ENCODE peak calls at places on chromosome 12, in five cellular contexts. One of them, this sample, is unnamed.

GRCh38 chr12:83017001-83017400 is 330.3 kb downstream of the TMTC2 start:
- DNase-seq in NCI-H748 treated with DMSO at 0.1 percent for 48 hours: no peak
- DNase-seq in right atrium auricular region: no peak
- DNase-seq in stimulated activated CD8-positive, alpha-beta memory T cell treated with anti-CD3 and anti-CD28 coated beads, Interleukin-4, amount 100 ng/mL, for 1 hour: no peak
- DNase-seq in endothelial cell: no peak
- DNase-seq in this sample: no peak

GRCh38 chr12:6824962-6825381 is 3.2 kb upstream of the P3H3 start:
- DNase-seq in right atrium auricular region: no peak
- DNase-seq in stimulated activated CD8-positive, alpha-beta memory T cell treated with anti-CD3 and anti-CD28 coated beads, Interleukin-4, amount 100 ng/mL, for 1 hour: no peak
- DNase-seq in NCI-H748 treated with DMSO at 0.1 percent for 48 hours: no peak
- DNase-seq in endothelial cell: no peak
- DNase-seq in this sample: no peak

GRCh38 chr12:16062611-16063010 is 151.5 kb downstream of the DERA start:
- DNase-seq in NCI-H748 treated with DMSO at 0.1 percent for 48 hours: no peak
- DNase-seq in endothelial cell: no peak
- DNase-seq in stimulated activated CD8-positive, alpha-beta memory T cell treated with anti-CD3 and anti-CD28 coated beads, Interleukin-4, amount 100 ng/mL, for 1 hour: no peak
- DNase-seq in right atrium auricular region: no peak
- DNase-seq in this sample: no peak

GRCh38 chr12:28574746-28575592 is 384.7 kb downstream of the CCDC91 start:
- DNase-seq in right atrium auricular region: no peak
- DNase-seq in stimulated activated CD8-positive, alpha-beta memory T cell treated with anti-CD3 and anti-CD28 coated beads, Interleukin-4, amount 100 ng/mL, for 1 hour: no peak
- DNase-seq in NCI-H748 treated with DMSO at 0.1 percent for 48 hours: no peak
- DNase-seq in endothelial cell: no peak
- DNase-seq in this sample: peak; percentile 7

GRCh38 chr12:34398366-34398705 is 376.0 kb downstream of the ALG10 start:
- DNase-seq in right atrium auricular region: peak; percentile 46
- DNase-seq in NCI-H748 treated with DMSO at 0.1 percent for 48 hours: no peak
- DNase-seq in endothelial cell: peak; percentile 1
- DNase-seq in stimulated activated CD8-positive, alpha-beta memory T cell treated with anti-CD3 and anti-CD28 coated beads, Interleukin-4, amount 100 ng/mL, for 1 hour: no peak
- DNase-seq in this sample: peak; percentile 1

GRCh38 chr12:13114251-13115052 is 11.0 kb upstream of the GSG1 start:
- DNase-seq in right atrium auricular region: no peak
- DNase-seq in endothelial cell: no peak
- DNase-seq in stimulated activated CD8-positive, alpha-beta memory T cell treated with anti-CD3 and anti-CD28 coated beads, Interleukin-4, amount 100 ng/mL, for 1 hour: no peak
- DNase-seq in NCI-H748 treated with DMSO at 0.1 percent for 48 hours: no peak
- DNase-seq in this sample: no peak

GRCh38 chr12:112518336-112518735 is 99.6 kb downstream of the PTPN11 start:
- DNase-seq in NCI-H748 treated with DMSO at 0.1 percent for 48 hours: no peak
- DNase-seq in right atrium auricular region: no peak
- DNase-seq in stimulated activated CD8-positive, alpha-beta memory T cell treated with anti-CD3 and anti-CD28 coated beads, Interleukin-4, amount 100 ng/mL, for 1 hour: no peak
- DNase-seq in endothelial cell: no peak
- DNase-seq in this sample: no peak

GRCh38 chr12:122893208-122894151 is 2.4 kb downstream of the VPS37B start:
- DNase-seq in endothelial cell: no peak
- DNase-seq in stimulated activated CD8-positive, alpha-beta memory T cell treated with anti-CD3 and anti-CD28 coated beads, Interleukin-4, amount 100 ng/mL, for 1 hour: no peak
- DNase-seq in right atrium auricular region: no peak
- DNase-seq in NCI-H748 treated with DMSO at 0.1 percent for 48 hours: no peak
- DNase-seq in this sample: no peak

This sample was measured in heart right ventricle.